ENCODE peak calls at places on chromosomes 6 and 20, in nine cellular contexts. One of them, this sample, is unnamed.

GRCh38 chr20:42714298-42715141 is 475.2 kb downstream of the PTPRT start:
- DNase-seq in SW480: no peak
- DNase-seq in NCI-H2081: no peak
- DNase-seq in ELR: no peak
- DNase-seq in NAMALWA: peak
- DNase-seq in DND-41: no peak
- DNase-seq in pancreas: peak
- DNase-seq in stimulated activated CD8-positive, alpha-beta memory T cell treated with anti-CD3 and anti-CD28 coated beads, Interleukin-4, amount 100 ng/mL, for 4 hours: no peak
- DNase-seq in HEK293T: no peak
- DNase-seq in this sample: no peak

GRCh38 chr20:44582321-44583025 is at the start of gene PKIG:
- DNase-seq in SW480: peak
- DNase-seq in NCI-H2081: no peak
- DNase-seq in ELR: peak
- DNase-seq in NAMALWA: peak
- DNase-seq in DND-41: no peak
- DNase-seq in pancreas: no peak
- DNase-seq in stimulated activated CD8-positive, alpha-beta memory T cell treated with anti-CD3 and anti-CD28 coated beads, Interleukin-4, amount 100 ng/mL, for 4 hours: no peak
- DNase-seq in HEK293T: peak
- DNase-seq in this sample: no peak

GRCh38 chr20:11057624-11058023 is 383.8 kb upstream of the JAG1 start:
- DNase-seq in SW480: no peak
- DNase-seq in NCI-H2081: no peak
- DNase-seq in ELR: no peak
- DNase-seq in NAMALWA: no peak
- DNase-seq in DND-41: no peak
- DNase-seq in pancreas: no peak
- DNase-seq in stimulated activated CD8-positive, alpha-beta memory T cell treated with anti-CD3 and anti-CD28 coated beads, Interleukin-4, amount 100 ng/mL, for 4 hours: no peak
- DNase-seq in HEK293T: no peak
- DNase-seq in this sample: no peak

GRCh38 chr6:90168693-90169131 is 127.9 kb downstream of the BACH2 start:
- DNase-seq in SW480: no peak
- DNase-seq in NCI-H2081: no peak
- DNase-seq in ELR: peak
- DNase-seq in NAMALWA: no peak
- DNase-seq in DND-41: no peak
- DNase-seq in pancreas: no peak
- DNase-seq in stimulated activated CD8-positive, alpha-beta memory T cell treated with anti-CD3 and anti-CD28 coated beads, Interleukin-4, amount 100 ng/mL, for 4 hours: no peak
- DNase-seq in HEK293T: no peak
- DNase-seq in this sample: peak

GRCh38 chr6:8888468-8888867 is 453.1 kb upstream of the SLC35B3 start:
- DNase-seq in SW480: peak
- DNase-seq in NCI-H2081: no peak
- DNase-seq in ELR: peak
- DNase-seq in NAMALWA: peak
- DNase-seq in DND-41: no peak
- DNase-seq in pancreas: no peak
- DNase-seq in stimulated activated CD8-positive, alpha-beta memory T cell treated with anti-CD3 and anti-CD28 coated beads, Interleukin-4, amount 100 ng/mL, for 4 hours: no peak
- DNase-seq in HEK293T: no peak
- DNase-seq in this sample: peak

GRCh38 chr6:14612016-14612415 is 494.4 kb downstream of the CD83 start:
- DNase-seq in SW480: no peak
- DNase-seq in NCI-H2081: no peak
- DNase-seq in ELR: peak
- DNase-seq in NAMALWA: no peak
- DNase-seq in DND-41: no peak
- DNase-seq in pancreas: no peak
- DNase-seq in stimulated activated CD8-positive, alpha-beta memory T cell treated with anti-CD3 and anti-CD28 coated beads, Interleukin-4, amount 100 ng/mL, for 4 hours: no peak
- DNase-seq in HEK293T: no peak
- DNase-seq in this sample: peak

GRCh38 chr6:104184036-104184435 is 675.7 kb downstream of the HACE1 start:
- DNase-seq in SW480: no peak
- DNase-seq in NCI-H2081: no peak
- DNase-seq in ELR: no peak
- DNase-seq in NAMALWA: no peak
- DNase-seq in DND-41: no peak
- DNase-seq in pancreas: no peak
- DNase-seq in stimulated activated CD8-positive, alpha-beta memory T cell treated with anti-CD3 and anti-CD28 coated beads, Interleukin-4, amount 100 ng/mL, for 4 hours: no peak
- DNase-seq in HEK293T: no peak
- DNase-seq in this sample: no peak

GRCh38 chr6:86934365-86934764 is 3.0 kb upstream of the HTR1E start:
- DNase-seq in SW480: no peak
- DNase-seq in NCI-H2081: no peak
- DNase-seq in ELR: no peak
- DNase-seq in NAMALWA: no peak
- DNase-seq in DND-41: no peak
- DNase-seq in pancreas: no peak
- DNase-seq in stimulated activated CD8-positive, alpha-beta memory T cell treated with anti-CD3 and anti-CD28 coated beads, Interleukin-4, amount 100 ng/mL, for 4 hours: no peak
- DNase-seq in HEK293T: no peak
- DNase-seq in this sample: no peak

GRCh38 chr20:48422242-48422960 is 405.4 kb downstream of the PREX1 start:
- DNase-seq in SW480: no peak
- DNase-seq in NCI-H2081: no peak
- DNase-seq in ELR: no peak
- DNase-seq in NAMALWA: peak
- DNase-seq in DND-41: no peak
- DNase-seq in pancreas: no peak
- DNase-seq in stimulated activated CD8-positive, alpha-beta memory T cell treated with anti-CD3 and anti-CD28 coated beads, Interleukin-4, amount 100 ng/mL, for 4 hours: no peak
- DNase-seq in HEK293T: no peak
- DNase-seq in this sample: no peak

GRCh38 chr6:28725890-28726348 is 197.9 kb downstream of the TRIM27 start:
- DNase-seq in SW480: no peak
- DNase-seq in NCI-H2081: peak
- DNase-seq in ELR: peak
- DNase-seq in NAMALWA: no peak
- DNase-seq in DND-41: no peak
- DNase-seq in pancreas: no peak
- DNase-seq in stimulated activated CD8-positive, alpha-beta memory T cell treated with anti-CD3 and anti-CD28 coated beads, Interleukin-4, amount 100 ng/mL, for 4 hours: no peak
- DNase-seq in HEK293T: peak
- DNase-seq in this sample: peak

GRCh38 chr6:166317261-166318212 is 9.3 kb upstream of the PRR18 start:
- DNase-seq in SW480: no peak
- DNase-seq in NCI-H2081: no peak
- DNase-seq in ELR: no peak
- DNase-seq in NAMALWA: no peak
- DNase-seq in DND-41: no peak
- DNase-seq in pancreas: no peak
- DNase-seq in stimulated activated CD8-positive, alpha-beta memory T cell treated with anti-CD3 and anti-CD28 coated beads, Interleukin-4, amount 100 ng/mL, for 4 hours: no peak
- DNase-seq in HEK293T: no peak
- DNase-seq in this sample: no peak

GRCh38 chr6:68296126-68296525 is 339.0 kb upstream of the ADGRB3 start:
- DNase-seq in SW480: no peak
- DNase-seq in NCI-H2081: no peak
- DNase-seq in ELR: no peak
- DNase-seq in NAMALWA: no peak
- DNase-seq in DND-41: no peak
- DNase-seq in pancreas: no peak
- DNase-seq in stimulated activated CD8-positive, alpha-beta memory T cell treated with anti-CD3 and anti-CD28 coated beads, Interleukin-4, amount 100 ng/mL, for 4 hours: no peak
- DNase-seq in HEK293T: no peak
- DNase-seq in this sample: no peak

GRCh38 chr6:75504902-75505233 is 11.3 kb upstream of the FILIP1 start:
- DNase-seq in SW480: no peak
- DNase-seq in NCI-H2081: no peak
- DNase-seq in ELR: peak
- DNase-seq in NAMALWA: no peak
- DNase-seq in DND-41: no peak
- DNase-seq in pancreas: no peak
- DNase-seq in stimulated activated CD8-positive, alpha-beta memory T cell treated with anti-CD3 and anti-CD28 coated beads, Interleukin-4, amount 100 ng/mL, for 4 hours: no peak
- DNase-seq in HEK293T: no peak
- DNase-seq in this sample: no peak

GRCh38 chr6:141464490-141464889 is 668.2 kb upstream of the GJE1 start:
- DNase-seq in SW480: peak
- DNase-seq in NCI-H2081: peak
- DNase-seq in ELR: peak
- DNase-seq in NAMALWA: peak
- DNase-seq in DND-41: no peak
- DNase-seq in pancreas: no peak
- DNase-seq in stimulated activated CD8-positive, alpha-beta memory T cell treated with anti-CD3 and anti-CD28 coated beads, Interleukin-4, amount 100 ng/mL, for 4 hours: no peak
- DNase-seq in HEK293T: no peak
- DNase-seq in this sample: peak